ENCODE peak calls at places on chromosome 21, in ten cellular contexts. T is psoas muscle; I is coronary artery; S is pancreas; Z is left ventricle myocardium inferior; D is AG09309; M is LNCaP clone FGC; F is mammary epithelial cell; B is CD8-positive, alpha-beta T cell; V is foreskin fibroblast. P is an unnamed sample.
A peak's percentile ranks its signal among the peaks of the same experiment; 100 is the strongest.

GRCh38 chr21:14699433-14700410 is 153.6 kb upstream of the SAMSN1 start:
- DNase-seq in Z (no peak), M (peak; percentile 94), B (no peak), S (peak; percentile 55), T (no peak), F (no peak), D (no peak), V (no peak), I (no peak), P (no peak)

GRCh38 chr21:32442566-32443318 is 30.2 kb downstream of the EVA1C start:
- DNase-seq in S (no peak), F (no peak), I (no peak), V (no peak), Z (no peak), B (no peak), T (no peak), D (no peak), M (no peak), P (no peak)

GRCh38 chr21:15051652-15052554 is 12.9 kb downstream of the NRIP1 start:
- DNase-seq in F (no peak), B (no peak), T (no peak), S (no peak), Z (no peak), I (no peak), D (no peak), M (no peak), V (no peak), P (no peak)

GRCh38 chr21:32070693-32071330 is 198.0 kb downstream of the HUNK start:
- DNase-seq in B (no peak), I (no peak), D (no peak), T (no peak), Z (no peak), M (no peak), F (no peak), S (no peak), V (no peak), P (peak; percentile 59)

GRCh38 chr21:26070822-26071425 is 99.6 kb downstream of the APP start:
- DNase-seq in S (peak; percentile 17), T (peak; percentile 33), M (no peak), D (peak; percentile 16), Z (no peak), F (no peak), B (peak; percentile 5), V (peak; percentile 43), I (no peak), P (peak; percentile 18)

GRCh38 chr21:27454234-27454633 is 487.3 kb upstream of the ADAMTS5 start:
- DNase-seq in B (no peak), M (no peak), Z (no peak), D (no peak), V (no peak), I (no peak), S (no peak), F (no peak), T (no peak), P (no peak)

GRCh38 chr21:46569071-46569470 is 35.8 kb downstream of the S100B start:
- DNase-seq in T (no peak), F (peak; percentile 8), I (no peak), D (peak; percentile 16), M (peak; percentile 17), V (no peak), Z (no peak), B (no peak), S (no peak), P (no peak)

GRCh38 chr21:30216041-30216723 is at the start of gene CLDN8:
- DNase-seq in Z (no peak), D (no peak), V (no peak), B (no peak), I (no peak), S (peak; percentile 19), T (no peak), M (peak; percentile 100), F (peak; percentile 21), P (no peak)

GRCh38 chr21:26194326-26194725 is 23.8 kb upstream of the APP start:
- DNase-seq in D (no peak), B (no peak), F (no peak), Z (no peak), V (no peak), I (no peak), M (no peak), T (no peak), S (no peak), P (no peak)

GRCh38 chr21:39649526-39649925 is 36.8 kb downstream of the B3GALT5 start:
- DNase-seq in T (no peak), Z (no peak), V (no peak), I (no peak), M (no peak), S (no peak), D (no peak), B (no peak), F (no peak), P (no peak)

GRCh38 chr21:21163904-21164303 is 165.7 kb downstream of the NCAM2 start:
- DNase-seq in Z (no peak), B (peak; percentile 1), M (peak; percentile 80), T (no peak), S (peak; percentile 25), F (peak; percentile 2), V (peak; percentile 61), D (peak; percentile 5), I (no peak), P (peak; percentile 68)

GRCh38 chr21:32387151-32387550 is 5.7 kb downstream of the URB1 start:
- DNase-seq in M (no peak), T (no peak), D (no peak), F (no peak), V (no peak), I (no peak), Z (no peak), B (no peak), S (no peak), P (no peak)

GRCh38 chr21:29719561-29719960 is 220.2 kb downstream of the GRIK1 start:
- DNase-seq in Z (no peak), M (no peak), F (no peak), T (no peak), B (no peak), I (no peak), V (no peak), D (no peak), S (no peak), P (no peak)

GRCh38 chr21:31110430-31110829 is 72.2 kb upstream of the KRTAP19-8 start:
- DNase-seq in T (no peak), S (no peak), M (no peak), I (no peak), V (no peak), F (no peak), D (no peak), B (no peak), Z (no peak), P (no peak)

GRCh38 chr21:26795866-26796329 is 49.3 kb downstream of the ADAMTS1 start:
- DNase-seq in B (no peak), S (peak; percentile 33), F (peak; percentile 73), I (peak; percentile 83), D (peak; percentile 89), V (peak; percentile 86), M (peak; percentile 54), T (no peak), Z (peak; percentile 37), P (peak; percentile 32)

GRCh38 chr21:32135401-32136363 is 143.2 kb downstream of the MIS18A start:
- DNase-seq in B (no peak), T (peak; percentile 21), Z (no peak), I (no peak), F (no peak), S (no peak), V (no peak), D (peak; percentile 2), M (no peak), P (no peak)

GRCh38 chr21:34670962-34671348 is 2.2 kb downstream of the CLIC6 start:
- DNase-seq in T (no peak), F (no peak), Z (no peak), S (no peak), M (no peak), B (no peak), V (no peak), D (no peak), I (no peak), P (no peak)
- TF ChIP-seq CTCF in T (no peak), F (peak; percentile 14), Z (no peak), S (no peak), M (no peak), B (no peak), V (no peak), D (no peak), I (no peak), P (no peak)

DNA sequence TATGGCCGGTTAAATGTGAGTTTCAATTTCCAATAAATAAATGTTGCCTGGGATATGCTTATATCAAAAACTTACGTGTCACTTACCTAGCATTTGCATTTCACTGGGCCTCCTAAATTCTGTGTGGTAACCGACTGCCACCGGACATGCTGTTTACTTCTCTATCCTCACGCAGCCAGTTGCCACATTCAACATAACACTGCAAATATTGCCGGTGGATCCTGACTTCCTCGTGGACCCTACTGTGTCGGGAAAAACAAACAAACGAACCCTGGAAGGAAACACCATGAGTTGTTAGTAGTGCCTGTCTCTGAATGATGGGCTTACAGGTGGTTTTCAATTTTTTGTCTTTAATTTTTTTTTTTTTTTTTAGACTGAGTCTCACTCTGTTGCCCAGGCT is 54.1 kb downstream of the RIPK4 start:
- DNase-seq in T (no peak), I (no peak), F (no peak), V (no peak), Z (no peak), B (no peak), M (peak; percentile 7), S (no peak), D (no peak), P (no peak)
- H3K4me3 ChIP-seq in T (no peak overlapping the region), I (no peak overlapping the region), F (no peak overlapping the region), V (no peak overlapping the region), Z (no peak overlapping the region), B (no peak overlapping the region), M (no peak overlapping the region), S (no peak overlapping the region), D (no peak overlapping the region), P (no peak overlapping the region)

DNA sequence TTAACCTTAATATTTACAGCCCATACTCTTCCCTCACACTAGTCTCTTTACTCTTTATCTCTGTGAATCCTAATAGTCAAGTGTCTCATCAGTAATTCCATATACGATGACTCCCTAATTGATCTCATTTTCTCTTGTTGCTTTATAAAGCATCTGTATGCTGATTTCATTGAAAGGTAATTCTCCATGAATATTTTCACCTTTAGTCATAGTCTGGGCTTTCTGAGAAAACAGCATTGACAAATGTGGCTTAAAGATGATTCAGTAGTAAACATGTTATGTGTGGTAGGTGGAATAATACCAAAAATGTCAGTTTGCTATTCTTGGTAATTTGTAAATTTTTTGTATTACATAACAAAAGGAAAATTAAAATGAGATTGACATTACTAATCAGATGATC is 1176.5 kb downstream of the NCAM2 start:
- DNase-seq in B (no peak), F (no peak), S (no peak), V (no peak), M (no peak), Z (no peak), I (no peak), T (no peak), D (no peak), P (no peak)
- TF ChIP-seq CTCF in B (no peak), F (no peak), S (no peak), V (no peak), M (no peak), Z (no peak), I (no peak), T (no peak), D (no peak), P (no peak)

DNA sequence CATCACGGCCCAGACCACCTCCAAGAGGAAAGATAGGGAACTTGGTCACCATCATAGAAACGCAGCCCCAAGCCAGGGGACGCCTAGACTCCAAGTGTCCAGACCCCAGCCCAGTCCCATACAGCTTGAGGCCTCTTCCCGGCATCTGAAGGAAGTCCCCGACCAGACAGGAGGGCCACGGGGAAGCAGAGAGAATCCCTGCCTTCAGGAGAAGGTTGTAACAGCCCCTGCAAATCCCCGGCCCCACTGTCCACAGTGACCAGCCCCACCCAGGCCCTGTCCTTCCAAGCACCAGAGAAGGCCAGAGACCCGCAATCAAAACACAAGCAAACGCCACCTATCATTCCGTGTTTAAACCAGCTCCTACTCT is 1.7 kb downstream of the SLC19A1 start:
- DNase-seq in I (peak; percentile 64), V (no peak), M (no peak), T (no peak), D (no peak), S (no peak), F (no peak), Z (peak; percentile 13), B (no peak), P (peak; percentile 6)
- H3K4me3 ChIP-seq in I (no peak overlapping the region), V (no peak overlapping the region), M (no peak overlapping the region), T (no peak overlapping the region), D (no peak overlapping the region), S (no peak overlapping the region), F (no peak overlapping the region), Z (no peak overlapping the region), B (no peak overlapping the region), P (peak overlapping the region; percentile 66)